ENCODE peak calls at places on chromosomes 12 and 14, in five cellular contexts. U is K562, Z is HCT116, V is GM12878, W is H1. D is an unnamed sample.

GRCh38 chr12:120368789-120369475 is at the start of gene MSI1:
- DNase-seq in W (peak; percentile 66), U (peak; percentile 65), Z (no peak), V (no peak), D (no peak)

GRCh38 chr12:57622293-57623245 is 10.4 kb downstream of the B4GALNT1 start:
- DNase-seq in W (no peak), V (no peak), U (peak; percentile 84), Z (no peak), D (no peak)

GRCh38 chr12:105834496-105834895 is 304.3 kb downstream of the NUAK1 start:
- DNase-seq in V (no peak), W (no peak), Z (no peak), U (no peak), D (no peak)

GRCh38 chr12:4388032-4388431 is 8.5 kb upstream of the FGF23 start:
- DNase-seq in V (no peak), U (peak; percentile 16), W (no peak), Z (no peak), D (no peak)

GRCh38 chr12:54601841-54602240 is 13.4 kb upstream of the PPP1R1A start:
- DNase-seq in U (no peak), V (no peak), Z (no peak), W (no peak), D (no peak)

GRCh38 chr14:104881369-104881979 is 16.4 kb downstream of the CEP170B start:
- DNase-seq in U (no peak), V (no peak), Z (no peak), W (no peak), D (no peak)

GRCh38 chr12:34404377-34405285 is 382.3 kb downstream of the ALG10 start:
- DNase-seq in U (no peak), W (peak; percentile 2), V (no peak), Z (no peak), D (no peak)

GRCh38 chr12:119229205-119229604 is 50.5 kb downstream of the HSPB8 start:
- DNase-seq in U (peak; percentile 65), W (no peak), V (no peak), Z (no peak), D (no peak)

GRCh38 chr12:114092981-114093380 is 126.9 kb upstream of the RBM19 start:
- DNase-seq in U (no peak), Z (no peak), W (no peak), V (no peak), D (no peak)

DNA sequence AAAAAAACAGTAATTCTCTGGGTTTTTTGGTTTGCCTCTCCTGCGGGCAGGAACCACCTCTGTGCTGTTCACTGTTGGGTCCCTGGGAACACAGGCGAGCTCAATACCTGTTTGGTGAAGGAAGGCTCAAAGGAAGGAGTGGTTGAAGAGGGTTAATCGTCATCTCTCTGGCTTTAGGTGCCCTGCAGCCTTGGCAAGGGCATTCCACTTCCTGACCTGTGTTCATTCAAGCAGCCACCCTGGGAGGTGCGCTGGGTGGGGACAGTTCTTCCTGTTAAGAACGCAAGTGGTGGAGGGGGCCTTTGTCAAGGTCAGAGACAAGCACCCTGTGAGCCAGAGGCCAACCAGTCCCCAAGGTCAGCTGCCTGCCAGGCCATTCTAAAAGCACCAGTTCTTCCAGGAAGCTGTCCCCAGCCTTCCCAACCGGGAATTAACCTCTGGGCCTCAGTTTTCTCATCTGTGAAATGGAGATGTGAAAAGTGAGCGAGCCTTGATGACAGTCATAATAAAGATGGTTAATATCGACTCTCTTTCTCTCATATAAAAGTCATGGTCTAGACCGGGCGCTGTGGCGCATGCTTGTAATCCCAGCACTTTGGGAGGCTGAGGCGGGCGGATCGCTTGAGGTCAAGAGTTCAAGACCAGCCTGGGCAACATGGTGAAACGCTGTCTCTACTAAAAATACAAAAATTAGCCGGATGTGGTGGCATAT is 6.3 kb downstream of the RHOF start:
- DNase-seq in W (no peak), U (no peak), V (no peak), Z (no peak), D (no peak)
- TF ChIP-seq JUND in W (no peak), U (no peak), V (no peak), Z (no peak), D (no peak)

GRCh38 chr12:111741235-111741812 is 25.4 kb upstream of the ALDH2 start:
- DNase-seq in U (peak; percentile 69), W (no peak), V (no peak), Z (no peak), D (no peak)
- TF ChIP-seq JUND in U (peak; percentile 48), W (no peak), V (no peak), Z (no peak), D (no peak)

GRCh38 chr14:101833045-101833444 is 71.5 kb downstream of the PPP2R5C start:
- DNase-seq in W (no peak), U (no peak), Z (no peak), V (no peak), D (no peak)

GRCh38 chr14:101835166-101835557 is 73.7 kb downstream of the PPP2R5C start:
- DNase-seq in U (no peak), Z (no peak), W (no peak), V (no peak), D (no peak)

GRCh38 chr14:101836131-101836530 is 74.6 kb downstream of the PPP2R5C start:
- DNase-seq in U (no peak), W (no peak), Z (no peak), V (no peak), D (no peak)

GRCh38 chr14:101834387-101835165 is 73.1 kb downstream of the PPP2R5C start:
- DNase-seq in V (no peak), W (no peak), Z (no peak), U (no peak), D (no peak)

GRCh38 chr14:101835566-101835965 is 74.1 kb downstream of the PPP2R5C start:
- DNase-seq in Z (no peak), W (no peak), V (no peak), U (no peak), D (no peak)
- TF ChIP-seq JUND in Z (no peak), W (no peak), V (no peak), U (no peak), D (no peak)

DNA sequence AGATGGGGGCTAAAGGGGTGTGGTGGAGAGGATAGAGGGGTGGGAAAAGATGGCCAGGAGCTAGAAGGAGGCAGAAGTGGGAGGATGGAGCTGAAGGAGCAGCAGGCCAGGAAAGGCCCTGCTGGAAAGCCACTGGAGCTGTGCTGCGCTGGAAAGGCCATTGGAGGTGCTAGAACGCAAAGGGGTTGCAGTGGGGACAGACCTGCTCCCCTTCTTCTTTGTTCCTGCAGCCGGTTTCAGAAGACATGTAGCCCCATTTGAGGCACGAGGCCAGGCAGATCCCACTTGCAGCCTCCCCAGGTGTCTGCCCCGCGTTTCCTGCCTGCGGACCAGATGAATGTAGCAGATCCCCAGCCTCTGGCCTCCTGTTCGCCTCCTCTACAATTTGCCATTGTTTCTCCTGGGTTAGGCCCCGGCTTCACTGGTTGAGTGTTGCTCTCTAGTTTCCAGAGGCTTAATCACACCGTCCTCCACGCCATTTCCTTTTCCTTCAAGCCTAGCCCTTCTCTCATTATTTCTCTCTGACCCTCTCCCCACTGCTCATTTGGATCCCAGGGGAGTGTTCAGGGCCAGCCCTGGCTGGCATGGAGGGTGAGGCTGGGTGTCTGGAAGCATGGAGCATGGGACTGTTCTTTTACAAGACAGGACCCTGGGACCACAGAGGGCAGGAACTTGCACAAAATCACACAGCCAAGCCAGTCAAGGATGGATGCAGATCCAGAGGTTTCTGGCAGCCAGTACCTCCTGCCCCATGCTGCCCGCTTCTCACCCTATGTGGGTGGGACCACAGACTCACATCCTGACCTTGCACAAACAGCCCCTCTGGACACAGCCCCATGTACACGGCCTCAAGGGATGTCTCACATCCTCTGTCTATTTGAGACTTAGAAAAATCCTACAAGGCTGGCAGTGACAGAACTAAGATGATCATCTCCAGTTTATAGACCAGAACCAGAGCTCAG is 2.3 kb upstream of the GPR162 start:
- DNase-seq in U (no peak), Z (no peak), V (no peak), W (no peak), D (no peak)
- TF ChIP-seq JUND in U (no peak), Z (no peak), V (no peak), W (no peak), D (no peak)

GRCh38 chr14:100846309-100846859 is 20.5 kb downstream of the MEG3 start:
- DNase-seq in W (no peak), V (no peak), U (no peak), Z (no peak), D (no peak)
- TF ChIP-seq JUND in W (no peak), V (no peak), U (no peak), Z (no peak), D (no peak)

GRCh38 chr12:132621657-132622435 is 3.3 kb downstream of the P2RX2 start:
- DNase-seq in U (no peak), W (no peak), V (no peak), Z (no peak), D (no peak)
- TF ChIP-seq JUND in U (no peak), W (no peak), V (no peak), Z (no peak), D (no peak)

DNA sequence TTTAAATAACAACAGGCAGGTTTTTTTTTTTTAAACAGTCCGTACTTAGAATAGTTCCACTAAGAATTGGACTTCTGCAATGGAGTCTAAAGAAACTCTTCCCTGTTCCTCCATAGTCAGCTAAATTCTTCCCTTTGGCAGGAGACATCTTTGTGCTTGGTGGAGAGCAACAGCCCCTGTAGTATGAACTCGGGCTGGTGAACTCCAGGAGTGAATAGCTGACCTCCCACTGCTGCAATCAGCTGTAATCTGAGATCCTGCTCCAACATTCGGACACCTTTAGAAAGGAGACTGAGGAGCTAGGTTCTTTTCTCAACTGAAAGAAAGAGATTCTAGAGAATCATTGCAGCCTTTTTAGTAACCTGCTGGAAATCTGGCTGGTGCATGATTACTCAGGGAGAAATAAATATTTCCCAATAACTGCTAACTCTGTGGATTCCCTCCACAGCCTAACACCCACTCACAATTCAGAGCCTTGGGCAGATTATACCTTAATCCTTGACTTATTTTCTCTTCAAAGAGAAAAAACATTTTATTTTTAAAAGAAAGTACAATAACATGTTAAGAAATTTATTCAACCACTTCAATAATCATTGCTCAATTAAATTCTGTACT is 25.6 kb upstream of the DBX2 start:
- DNase-seq in Z (no peak), W (no peak), V (no peak), U (no peak), D (no peak)
- TF ChIP-seq JUND in Z (no peak), W (no peak), V (no peak), U (no peak), D (no peak)

D was measured in T47D.